ENCODE peak calls at places on chromosomes 16 and 17, in six cellular contexts. H is neural progenitor cell; X is gastrocnemius medialis; J is Peyer's patch; S is activated CD8-positive, alpha-beta T cell treated with anti-CD3 and anti-CD28 coated beads for 36 hours; K is right lobe of liver. B is an unnamed sample.

GRCh38 chr16:17835118-17835949 is 364.6 kb upstream of the XYLT1 start:
- DNase-seq in K (no peak), X (no peak), J (no peak), S (no peak), H (no peak), B (no peak)

GRCh38 chr17:50905460-50905803 is 39.3 kb upstream of the TOB1 start:
- DNase-seq in S (no peak), H (no peak), K (peak; percentile 89), X (no peak), J (no peak), B (no peak)

GRCh38 chr17:37821025-37821713 is 76.3 kb upstream of the HNF1B start:
- DNase-seq in S (no peak), K (no peak), J (no peak), X (no peak), H (no peak), B (no peak)

GRCh38 chr16:48180868-48181480 is 25.2 kb upstream of the ABCC12 start:
- DNase-seq in S (no peak), H (no peak), K (peak; percentile 77), X (no peak), J (peak; percentile 59), B (no peak)

GRCh38 chr17:9212376-9213310 is 191.3 kb downstream of the NTN1 start:
- DNase-seq in K (no peak), J (peak; percentile 27), H (no peak), X (no peak), S (no peak), B (no peak)

GRCh38 chr16:79347176-79347715 is 253.3 kb downstream of the MAF start:
- DNase-seq in X (no peak), S (no peak), H (no peak), J (no peak), K (no peak), B (no peak)

GRCh38 chr17:20053343-20053964 is 44.3 kb downstream of the SPECC1 start:
- DNase-seq in S (no peak), H (no peak), J (no peak), X (no peak), K (no peak), B (no peak)

GRCh38 chr17:80649672-80650338 is 105.2 kb downstream of the RPTOR start:
- DNase-seq in X (peak; percentile 22), J (no peak), K (no peak), H (peak; percentile 79), S (peak; percentile 94), B (peak; percentile 40)

GRCh38 chr16:64380751-64381150 is 741.1 kb downstream of the CDH11 start:
- DNase-seq in X (no peak), J (no peak), K (no peak), S (no peak), H (peak; percentile 6), B (no peak)

GRCh38 chr16:89641719-89642187 is 15.8 kb downstream of the CHMP1A start:
- DNase-seq in K (no peak), X (no peak), S (no peak), J (no peak), H (no peak), B (no peak)

GRCh38 chr16:77986021-77986420 is 36.3 kb upstream of the CLEC3A start:
- DNase-seq in H (no peak), X (no peak), S (no peak), K (no peak), J (no peak), B (no peak)

GRCh38 chr17:39823407-39824054 is 40.6 kb downstream of the IKZF3 start:
- DNase-seq in H (peak; percentile 13), S (peak; percentile 60), J (no peak), X (no peak), K (no peak), B (no peak)

GRCh38 chr17:81741049-81741593 is 29.0 kb downstream of the SLC25A10 start:
- DNase-seq in J (no peak), X (no peak), H (no peak), S (no peak), K (no peak), B (no peak)

GRCh38 chr17:74919440-74920305 is 3.4 kb downstream of the USH1G start:
- DNase-seq in J (no peak), H (peak; percentile 56), X (no peak), S (peak; percentile 32), K (no peak), B (no peak)
- TF ChIP-seq CTCF in J (peak; percentile 29), H (peak; percentile 33), X (no peak), S (no peak), K (peak; percentile 31), B (no peak)

GRCh38 chr17:57892146-57892819 is 42.4 kb upstream of the MRPS23 start:
- DNase-seq in H (peak; percentile 91), J (peak; percentile 92), S (peak; percentile 88), K (peak; percentile 86), X (peak; percentile 77), B (peak; percentile 88)

GRCh38 chr17:57890857-57891232 is 41.0 kb upstream of the MRPS23 start:
- DNase-seq in S (no peak), K (no peak), J (no peak), X (peak; percentile 84), H (no peak), B (no peak)

GRCh38 chr17:57895382-57896060 is 45.7 kb upstream of the MRPS23 start:
- DNase-seq in X (no peak), J (no peak), S (no peak), K (no peak), H (no peak), B (no peak)

GRCh38 chr17:57894848-57895247 is 45.0 kb upstream of the MRPS23 start:
- DNase-seq in H (no peak), J (no peak), K (no peak), S (no peak), X (no peak), B (no peak)

GRCh38 chr17:57892820-57893595 is 43.2 kb upstream of the MRPS23 start:
- DNase-seq in S (no peak), K (peak; percentile 93), X (peak; percentile 97), H (peak; percentile 80), J (peak; percentile 73), B (no peak)
- TF ChIP-seq CTCF in S (peak; percentile 41), K (no peak), X (peak; percentile 6), H (no peak), J (no peak), B (no peak)

GRCh38 chr17:77011173-77012011 is 129.4 kb upstream of the SEC14L1 start:
- DNase-seq in K (no peak), X (no peak), H (peak; percentile 61), S (peak; percentile 82), J (no peak), B (no peak)
- TF ChIP-seq CTCF in K (peak; percentile 36), X (no peak), H (peak; percentile 88), S (peak; percentile 80), J (peak; percentile 62), B (peak; percentile 70)

DNA sequence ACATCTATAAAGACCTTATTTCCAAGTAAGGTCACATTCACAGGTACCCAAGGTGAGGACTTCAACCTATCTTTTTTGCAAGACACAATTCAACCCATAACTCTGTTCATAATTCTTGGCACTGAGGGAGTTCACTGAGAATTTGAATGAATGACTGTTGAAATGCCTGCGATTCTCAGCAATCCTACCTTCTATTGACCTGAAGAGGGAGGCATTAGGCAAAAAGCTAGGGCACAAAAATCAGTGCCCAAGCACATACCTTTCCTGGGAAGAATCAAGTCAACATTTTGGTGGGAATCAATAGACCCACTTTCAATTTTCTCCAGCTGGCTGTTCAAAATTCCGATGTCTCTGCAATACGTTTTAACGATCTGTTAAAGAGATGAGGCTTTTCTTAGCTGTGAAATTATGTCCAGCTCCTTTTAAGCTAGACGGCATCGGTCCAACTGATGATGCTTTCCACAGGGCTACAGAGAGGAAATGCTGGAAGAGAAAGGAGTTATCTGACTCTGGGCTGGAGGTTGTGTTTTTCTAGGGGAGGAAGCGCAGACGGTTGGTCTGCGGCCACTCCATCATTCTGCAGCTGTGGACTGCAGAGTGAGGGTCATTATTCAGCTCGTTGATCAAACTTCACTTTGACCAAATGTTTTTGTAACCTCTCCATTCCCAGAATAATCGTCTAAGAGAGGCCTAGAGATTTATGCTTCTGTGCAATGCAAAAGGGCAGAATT is 25.1 kb downstream of the BCO1 start:
- DNase-seq in H (no peak), J (no peak), S (no peak), X (no peak), K (no peak), B (no peak)
- TF ChIP-seq CTCF in H (no peak), J (no peak), S (no peak), X (no peak), K (no peak), B (no peak)

GRCh38 chr17:75289122-75289831 is at the start of gene SLC25A19:
- DNase-seq in H (peak; percentile 99), J (peak; percentile 97), X (peak; percentile 99), S (peak; percentile 99), K (peak; percentile 99), B (peak; percentile 94)
- TF ChIP-seq CTCF in H (peak; percentile 58), J (no peak), X (no peak), S (no peak), K (no peak), B (peak; percentile 57)

GRCh38 chr17:14360851-14361250 is 60.0 kb downstream of the HS3ST3B1 start:
- DNase-seq in K (no peak), S (no peak), H (no peak), X (no peak), J (no peak), B (no peak)

GRCh38 chr17:14359251-14359939 is 58.5 kb downstream of the HS3ST3B1 start:
- DNase-seq in K (no peak), X (no peak), H (no peak), S (peak; percentile 88), J (no peak), B (no peak)

GRCh38 chr17:14361945-14362508 is 61.1 kb downstream of the HS3ST3B1 start:
- DNase-seq in X (no peak), K (no peak), J (no peak), H (no peak), S (no peak), B (no peak)

GRCh38 chr17:14356043-14356637 is 55.3 kb downstream of the HS3ST3B1 start:
- DNase-seq in J (no peak), X (no peak), K (no peak), H (no peak), S (no peak), B (no peak)

GRCh38 chr17:14361470-14361869 is 60.6 kb downstream of the HS3ST3B1 start:
- DNase-seq in H (no peak), K (no peak), J (no peak), S (no peak), X (no peak), B (no peak)
- TF ChIP-seq CTCF in H (no peak), K (no peak), J (no peak), S (no peak), X (no peak), B (no peak)

GRCh38 chr17:44414394-44415155 is 25.1 kb upstream of the ITGA2B start:
- DNase-seq in K (no peak), J (no peak), X (no peak), S (no peak), H (no peak), B (no peak)

GRCh38 chr17:44408786-44409185 is 19.3 kb upstream of the ITGA2B start:
- DNase-seq in S (no peak), X (no peak), K (no peak), J (no peak), H (no peak), B (peak; percentile 29)

GRCh38 chr17:44409309-44410028 is 20.0 kb upstream of the ITGA2B start:
- DNase-seq in K (no peak), J (no peak), X (no peak), H (no peak), S (no peak), B (no peak)
- TF ChIP-seq CTCF in K (no peak), J (peak; percentile 7), X (no peak), H (no peak), S (peak; percentile 29), B (peak; percentile 10)